ENCODE peak calls at places on chromosomes 6 and 20, in six cellular contexts. M, J, G, R, T and S are unnamed samples.

GRCh38 chr6:90000864-90001731 is 106.8 kb downstream of the GJA10 start:
- DNase-seq in R (no peak), M (no peak), G (peak; percentile 59), J (peak; percentile 18), T (no peak), S (no peak)

GRCh38 chr6:17768881-17769280 is 62.2 kb upstream of the NUP153 start:
- DNase-seq in M (no peak), T (no peak), J (peak; percentile 33), G (no peak), R (no peak), S (no peak)

GRCh38 chr6:90758741-90759140 is 171.9 kb upstream of the MAP3K7 start:
- DNase-seq in J (no peak), R (no peak), M (no peak), G (no peak), T (no peak), S (no peak)

GRCh38 chr6:31794866-31795615 is 511 bp downstream of the VARS1 start:
- DNase-seq in J (no peak), G (peak; percentile 28), R (no peak), M (no peak), T (no peak), S (no peak)

GRCh38 chr6:54335871-54336270 is 27.6 kb downstream of the TINAG start:
- DNase-seq in M (no peak), R (no peak), G (no peak), T (no peak), J (peak; percentile 96), S (no peak)

GRCh38 chr6:151656392-151656791 is 151.1 kb upstream of the ESR1 start:
- DNase-seq in J (no peak), G (no peak), T (no peak), M (no peak), R (no peak), S (no peak)

GRCh38 chr6:157173756-157174155 is 149.6 kb downstream of the TMEM242 start:
- DNase-seq in G (no peak), J (no peak), R (no peak), T (no peak), M (no peak), S (no peak)

GRCh38 chr20:36573798-36574277 is 441 bp downstream of the TGIF2 start:
- DNase-seq in G (peak; percentile 36), T (no peak), M (peak; percentile 65), J (peak; percentile 38), R (peak; percentile 61), S (no peak)

GRCh38 chr6:1179571-1180459 is 132.1 kb upstream of the FOXQ1 start:
- DNase-seq in M (no peak), G (no peak), J (no peak), T (no peak), R (no peak), S (no peak)